ENCODE peak calls at places on chromosome 6, in four cellular contexts. One of them, this sample, is unnamed. For H3K4me1, the result is how much of the 10 kb centered on the place peaks cover.

GRCh38 chr6:97849390-97849789 is 566.4 kb upstream of the MMS22L start:
- DNase-seq in SJSA1: no peak
- DNase-seq in CD8-positive, alpha-beta T cell: no peak
- DNase-seq in Peyer's patch: no peak
- DNase-seq in this sample: no peak

GRCh38 chr6:155248021-155249001 is 15.5 kb upstream of the CLDN20 start:
- DNase-seq in Peyer's patch: peak
- DNase-seq in CD8-positive, alpha-beta T cell: no peak
- DNase-seq in SJSA1: peak
- DNase-seq in this sample: no peak

GRCh38 chr6:7106752-7107577 is 796 bp upstream of the RREB1 start:
- DNase-seq in Peyer's patch: peak
- DNase-seq in SJSA1: peak
- DNase-seq in CD8-positive, alpha-beta T cell: peak
- DNase-seq in this sample: no peak

GRCh38 chr6:26653007-26653406 is 6.5 kb downstream of the ZNF322 start:
- DNase-seq in CD8-positive, alpha-beta T cell: no peak
- DNase-seq in SJSA1: no peak
- DNase-seq in Peyer's patch: no peak
- DNase-seq in this sample: no peak

GRCh38 chr6:166724576-166724975 is 97.5 kb upstream of the RPS6KA2 start:
- DNase-seq in SJSA1: no peak
- DNase-seq in CD8-positive, alpha-beta T cell: no peak
- DNase-seq in Peyer's patch: no peak
- DNase-seq in this sample: no peak

GRCh38 chr6:167105060-167105459 is 17.8 kb upstream of the CCR6 start:
- DNase-seq in Peyer's patch: peak
- DNase-seq in CD8-positive, alpha-beta T cell: no peak
- DNase-seq in SJSA1: no peak
- DNase-seq in this sample: no peak

GRCh38 chr6:45661667-45662066 is 283.9 kb upstream of the SUPT3H start:
- DNase-seq in CD8-positive, alpha-beta T cell: no peak
- DNase-seq in SJSA1: no peak
- DNase-seq in Peyer's patch: no peak
- DNase-seq in this sample: no peak

GRCh38 chr6:2626381-2626780 is 124.3 kb downstream of the MYLK4 start:
- DNase-seq in CD8-positive, alpha-beta T cell: no peak
- DNase-seq in SJSA1: no peak
- DNase-seq in Peyer's patch: no peak
- DNase-seq in this sample: no peak

DNA sequence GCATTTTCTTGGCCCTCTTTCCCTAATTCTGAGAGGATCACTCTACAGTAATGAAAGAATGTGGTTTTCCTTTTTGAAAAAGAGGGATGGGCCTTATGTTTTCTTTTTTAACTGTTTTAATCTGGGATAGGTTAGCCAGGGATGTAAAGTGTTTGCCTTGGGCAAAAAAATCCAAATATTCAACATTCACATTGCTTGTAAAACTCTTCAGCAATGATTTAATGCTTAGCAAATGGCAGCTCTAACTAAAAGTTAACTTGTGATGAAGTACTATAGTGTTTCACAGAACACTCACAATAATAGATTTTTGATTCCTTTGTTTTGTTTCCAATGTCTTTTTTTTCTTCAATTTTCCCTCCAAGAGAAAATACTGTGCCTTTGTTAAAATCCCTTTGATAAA is 336.0 kb downstream of the EPHA7 start:
- DNase-seq in CD8-positive, alpha-beta T cell: no peak
- DNase-seq in SJSA1: no peak
- DNase-seq in Peyer's patch: no peak
- DNase-seq in this sample: no peak
- H3K4me1 ChIP-seq in CD8-positive, alpha-beta T cell: under half
- H3K4me1 ChIP-seq in SJSA1: under half
- H3K4me1 ChIP-seq in Peyer's patch: under half
- H3K4me1 ChIP-seq in this sample: under half

GRCh38 chr6:169620171-169621125 is 81.4 kb downstream of the WDR27 start:
- DNase-seq in CD8-positive, alpha-beta T cell: no peak
- DNase-seq in SJSA1: peak
- DNase-seq in Peyer's patch: no peak
- DNase-seq in this sample: no peak

GRCh38 chr6:169619650-169620049 is 82.2 kb downstream of the WDR27 start:
- DNase-seq in Peyer's patch: no peak
- DNase-seq in SJSA1: no peak
- DNase-seq in CD8-positive, alpha-beta T cell: no peak
- DNase-seq in this sample: no peak

GRCh38 chr6:169621311-169621710 is 80.5 kb downstream of the WDR27 start:
- DNase-seq in CD8-positive, alpha-beta T cell: no peak
- DNase-seq in Peyer's patch: no peak
- DNase-seq in SJSA1: no peak
- DNase-seq in this sample: no peak

GRCh38 chr6:169617562-169617961 is 84.3 kb downstream of the WDR27 start:
- DNase-seq in Peyer's patch: no peak
- DNase-seq in CD8-positive, alpha-beta T cell: no peak
- DNase-seq in SJSA1: no peak
- DNase-seq in this sample: no peak

DNA sequence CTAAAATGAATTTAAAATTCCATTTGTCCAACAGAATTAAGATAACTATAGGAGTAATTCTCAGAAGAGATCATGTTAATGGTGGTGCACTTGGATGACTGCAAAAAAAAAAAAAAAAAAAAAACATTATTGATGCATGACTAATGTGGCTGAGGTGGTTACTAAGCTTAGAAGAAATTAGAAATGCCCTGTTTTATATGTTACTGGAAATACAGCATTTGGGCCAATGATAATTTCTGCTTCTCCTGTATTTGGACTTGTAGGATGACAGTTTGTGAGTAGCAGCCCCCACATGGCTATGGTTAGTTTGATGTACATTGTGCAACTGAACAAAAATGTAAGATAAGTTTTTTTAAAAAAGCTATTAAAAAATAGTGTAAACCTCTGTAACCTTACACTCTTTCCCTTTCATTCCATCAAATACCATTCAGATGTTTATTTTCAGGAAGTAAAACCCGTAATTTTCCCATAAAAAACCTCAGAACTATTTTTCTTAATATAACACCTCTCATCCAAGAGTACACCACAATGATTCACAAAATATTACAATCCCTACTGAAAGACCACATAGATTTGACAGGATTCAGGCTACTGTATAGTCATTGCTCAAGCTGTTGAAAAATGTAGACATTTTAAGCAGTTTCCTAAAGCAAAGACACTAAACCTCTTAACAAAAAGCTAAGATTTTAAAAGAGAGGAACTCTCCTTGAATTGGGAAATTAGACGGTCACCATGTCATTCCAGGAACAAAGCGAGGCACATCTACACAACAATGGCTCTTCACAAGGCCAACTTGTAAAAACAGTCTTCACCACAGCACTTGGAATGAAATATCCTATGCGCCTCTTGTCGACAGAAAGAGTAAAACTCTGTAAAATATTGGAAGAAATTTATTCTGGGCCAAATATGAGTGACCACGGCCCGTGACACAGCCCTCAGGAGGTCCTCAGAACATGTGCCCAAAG is 83.0 kb downstream of the WDR27 start:
- DNase-seq in CD8-positive, alpha-beta T cell: no peak
- DNase-seq in Peyer's patch: no peak
- DNase-seq in SJSA1: peak
- DNase-seq in this sample: no peak
- H3K4me3 ChIP-seq in CD8-positive, alpha-beta T cell: no peak
- H3K4me3 ChIP-seq in Peyer's patch: no peak
- H3K4me3 ChIP-seq in SJSA1: no peak
- H3K4me3 ChIP-seq in this sample: no peak

DNA sequence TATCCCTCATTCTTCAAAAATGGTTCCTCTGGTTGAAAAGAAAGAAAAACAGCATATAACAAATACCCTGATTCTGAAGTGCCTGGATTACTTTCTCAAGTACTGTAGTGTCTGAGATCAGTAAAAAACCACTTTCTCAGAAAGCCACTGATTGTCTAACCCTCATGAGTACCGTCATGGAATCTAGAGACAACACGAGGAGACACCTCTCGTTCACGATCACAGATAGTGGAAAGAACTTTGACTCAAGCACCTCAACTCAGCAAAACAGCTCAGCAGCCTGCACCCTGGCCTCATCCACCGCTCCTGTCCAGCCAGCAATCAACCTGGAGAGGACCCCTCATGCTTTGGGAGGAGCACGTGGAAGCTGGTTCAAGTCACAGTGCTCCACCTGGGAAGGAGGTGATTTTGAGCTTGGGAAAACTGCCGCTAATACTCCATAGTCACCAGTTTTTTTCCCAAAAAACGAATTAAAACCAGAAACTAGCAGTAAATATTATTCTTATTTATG is 1.0 kb downstream of the SCML4 start:
- DNase-seq in Peyer's patch: peak
- DNase-seq in SJSA1: no peak
- DNase-seq in CD8-positive, alpha-beta T cell: no peak
- DNase-seq in this sample: no peak
- H3K4me1 ChIP-seq in Peyer's patch: under half
- H3K4me1 ChIP-seq in SJSA1: under half
- H3K4me1 ChIP-seq in CD8-positive, alpha-beta T cell: under half
- H3K4me1 ChIP-seq in this sample: under half

DNA sequence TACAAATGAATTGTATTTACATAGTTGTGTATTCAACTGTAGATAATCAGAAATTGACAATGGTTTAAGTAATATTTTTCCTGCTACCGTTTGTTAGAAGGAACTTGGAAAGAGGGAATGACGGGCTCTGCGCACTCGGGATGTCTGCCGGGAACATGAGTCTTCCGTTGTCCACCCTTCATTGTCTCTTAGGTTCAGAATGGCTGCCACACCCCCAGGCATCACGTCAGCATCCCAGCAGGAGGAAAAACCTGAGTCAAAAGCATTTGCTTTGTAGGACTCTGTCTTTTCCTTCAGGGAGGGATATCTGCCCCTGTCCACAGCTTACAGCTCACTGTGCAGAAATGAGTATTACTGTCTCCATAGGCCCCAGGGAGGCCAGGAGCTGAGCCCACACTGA is 331.2 kb downstream of the THBS2 start:
- DNase-seq in CD8-positive, alpha-beta T cell: no peak
- DNase-seq in Peyer's patch: no peak
- DNase-seq in SJSA1: no peak
- DNase-seq in this sample: no peak
- H3K4me3 ChIP-seq in CD8-positive, alpha-beta T cell: no peak
- H3K4me3 ChIP-seq in Peyer's patch: no peak
- H3K4me3 ChIP-seq in SJSA1: no peak
- H3K4me3 ChIP-seq in this sample: no peak

GRCh38 chr6:150775804-150776203 is 89.7 kb upstream of the MTHFD1L start:
- DNase-seq in SJSA1: no peak
- DNase-seq in CD8-positive, alpha-beta T cell: no peak
- DNase-seq in Peyer's patch: no peak
- DNase-seq in this sample: no peak

GRCh38 chr6:150773969-150774368 is 91.5 kb upstream of the MTHFD1L start:
- DNase-seq in CD8-positive, alpha-beta T cell: no peak
- DNase-seq in Peyer's patch: no peak
- DNase-seq in SJSA1: no peak
- DNase-seq in this sample: no peak

GRCh38 chr6:150770631-150771030 is 94.9 kb upstream of the MTHFD1L start:
- DNase-seq in SJSA1: no peak
- DNase-seq in CD8-positive, alpha-beta T cell: no peak
- DNase-seq in Peyer's patch: no peak
- DNase-seq in this sample: no peak

GRCh38 chr6:150777731-150778130 is 87.8 kb upstream of the MTHFD1L start:
- DNase-seq in CD8-positive, alpha-beta T cell: no peak
- DNase-seq in SJSA1: no peak
- DNase-seq in Peyer's patch: no peak
- DNase-seq in this sample: no peak

GRCh38 chr6:150775400-150775799 is 90.1 kb upstream of the MTHFD1L start:
- DNase-seq in SJSA1: no peak
- DNase-seq in Peyer's patch: no peak
- DNase-seq in CD8-positive, alpha-beta T cell: no peak
- DNase-seq in this sample: no peak
- H3K4me1 ChIP-seq in SJSA1: under half
- H3K4me1 ChIP-seq in Peyer's patch: under half
- H3K4me1 ChIP-seq in CD8-positive, alpha-beta T cell: under half
- H3K4me1 ChIP-seq in this sample: under half